ENCODE peak calls at places on chromosomes 11 and 22, in four cellular contexts. C is A549, A is GM12878, U is HepG2. P is an unnamed sample.

GRCh38 chr11:2772544-2773031 is 72.8 kb upstream of the KCNQ1OT1 start:
- DNase-seq in C (no peak), U (no peak), A (no peak), P (no peak)

GRCh38 chr22:24952837-24953293 is 349 bp downstream of the KIAA1671 start:
- DNase-seq in C (peak; percentile 67), A (no peak), U (peak; percentile 72), P (peak; percentile 84)

GRCh38 chr22:39204216-39204615 is 40.6 kb downstream of the PDGFB start:
- DNase-seq in A (no peak), C (no peak), U (no peak), P (no peak)

GRCh38 chr22:31436132-31436531 is 36.7 kb downstream of the DRG1 start:
- DNase-seq in A (no peak), U (no peak), C (no peak), P (no peak)

GRCh38 chr11:69352715-69353325 is 58.9 kb downstream of the MYEOV start:
- DNase-seq in C (peak; percentile 65), U (no peak), A (no peak), P (no peak)

GRCh38 chr11:11588243-11588642 is 33.6 kb downstream of the GALNT18 start:
- DNase-seq in A (no peak), U (no peak), C (no peak), P (no peak)

GRCh38 chr11:17498058-17498457 is 21.4 kb upstream of the ABCC8 start:
- DNase-seq in A (no peak), U (no peak), C (no peak), P (no peak)

GRCh38 chr11:86222081-86222480 is 22.5 kb upstream of the EED start:
- DNase-seq in A (no peak), U (no peak), C (no peak), P (no peak)

GRCh38 chr11:90407350-90407749 is 184.5 kb upstream of the CHORDC1 start:
- DNase-seq in A (no peak), U (no peak), C (no peak), P (no peak)

GRCh38 chr22:40628354-40629042 is 8.0 kb downstream of the MRTFA start:
- DNase-seq in C (no peak), A (peak; percentile 57), U (no peak), P (no peak)

GRCh38 chr11:17734418-17734911 is at the start of gene KCNC1:
- DNase-seq in U (no peak), A (no peak), C (peak; percentile 52), P (peak; percentile 93)

GRCh38 chr11:29343465-29344333 is 673.1 kb downstream of the KCNA4 start:
- DNase-seq in C (peak; percentile 72), A (no peak), U (peak; percentile 28), P (peak; percentile 36)

GRCh38 chr11:106077609-106078517 is at the start of gene AASDHPPT:
- DNase-seq in C (peak; percentile 59), A (no peak), U (peak; percentile 46), P (peak; percentile 24)

GRCh38 chr11:17541330-17541885 is 2.8 kb downstream of the USH1C start:
- DNase-seq in A (no peak), C (no peak), U (no peak), P (no peak)

GRCh38 chr11:77039491-77040400 is 5.5 kb downstream of the B3GNT6 start:
- DNase-seq in U (no peak), C (no peak), A (no peak), P (peak; percentile 81)

GRCh38 chr11:115191761-115192160 is 312.5 kb downstream of the CADM1 start:
- DNase-seq in C (no peak), U (peak; percentile 30), A (no peak), P (no peak)

GRCh38 chr11:117095301-117096139 is 2.7 kb downstream of the SIK3 start:
- DNase-seq in A (no peak), U (peak; percentile 82), C (no peak), P (no peak)

GRCh38 chr22:32325416-32325801 is 32.3 kb upstream of the RFPL3 start:
- DNase-seq in C (no peak), A (no peak), U (no peak), P (peak; percentile 78)

GRCh38 chr11:45881708-45882368 is 3.6 kb upstream of the MAPK8IP1 start:
- DNase-seq in U (no peak), A (no peak), C (no peak), P (peak; percentile 55)

GRCh38 chr11:69348414-69349235 is 54.7 kb downstream of the MYEOV start:
- DNase-seq in U (no peak), C (no peak), A (no peak), P (no peak)

GRCh38 chr22:28019881-28020861 is 101.1 kb upstream of the PITPNB start:
- DNase-seq in U (peak; percentile 30), A (no peak), C (peak; percentile 44), P (peak; percentile 89)

GRCh38 chr11:27116684-27117083 is 76.1 kb downstream of the BBOX1 start:
- DNase-seq in A (no peak), C (no peak), U (no peak), P (no peak)

GRCh38 chr11:57515332-57516060 is at the start of gene SLC43A1:
- DNase-seq in U (peak; percentile 46), A (no peak), C (no peak), P (peak; percentile 74)

GRCh38 chr11:2579315-2580060 is 120.3 kb downstream of the KCNQ1OT1 start:
- DNase-seq in U (no peak), C (no peak), A (no peak), P (peak; percentile 56)

GRCh38 chr22:19754701-19755144 is 5.9 kb upstream of the TBX1 start:
- DNase-seq in C (no peak), A (no peak), U (no peak), P (no peak)

GRCh38 chr22:49971232-49972162 is 10.9 kb downstream of the PIM3 start:
- DNase-seq in C (peak; percentile 84), A (no peak), U (no peak), P (peak; percentile 71)

GRCh38 chr11:27293500-27294417 is 69.3 kb downstream of the CCDC34 start:
- DNase-seq in A (no peak), C (no peak), U (peak; percentile 16), P (no peak)

GRCh38 chr11:72015511-72016061 is 16.9 kb downstream of the IL18BP start:
- DNase-seq in C (peak; percentile 49), U (peak; percentile 13), A (no peak), P (no peak)

GRCh38 chr11:113401718-113402117 is 14.1 kb downstream of the ANKK1 start:
- DNase-seq in C (peak; percentile 51), U (no peak), A (no peak), P (peak; percentile 91)

GRCh38 chr22:50325444-50326224 is 1.2 kb downstream of the DENND6B start:
- DNase-seq in C (no peak), A (no peak), U (no peak), P (no peak)

GRCh38 chr11:122413677-122414076 is 241.8 kb upstream of the UBASH3B start:
- DNase-seq in A (no peak), C (no peak), U (no peak), P (no peak)

GRCh38 chr11:77418155-77418980 is 55.5 kb downstream of the PAK1 start:
- DNase-seq in C (no peak), A (no peak), U (no peak), P (peak; percentile 22)

GRCh38 chr11:121494355-121495099 is 41.8 kb upstream of the SORL1-AS1 start:
- DNase-seq in A (peak; percentile 69), C (no peak), U (no peak), P (no peak)

GRCh38 chr11:62153087-62153395 is 29.2 kb downstream of the INCENP start:
- DNase-seq in U (no peak), C (no peak), A (no peak), P (no peak)

GRCh38 chr11:73366265-73366610 is 10.0 kb upstream of the RELT start:
- DNase-seq in A (no peak), C (no peak), U (no peak), P (no peak)

GRCh38 chr11:64343740-64344133 is 3.7 kb downstream of the CCDC88B start:
- DNase-seq in U (no peak), C (peak; percentile 52), A (no peak), P (peak; percentile 79)

GRCh38 chr11:64340671-64341335 is 799 bp downstream of the CCDC88B start:
- DNase-seq in U (no peak), C (no peak), A (no peak), P (peak; percentile 81)

GRCh38 chr11:64342869-64343739 is 3.1 kb downstream of the CCDC88B start:
- DNase-seq in C (no peak), A (no peak), U (no peak), P (peak; percentile 68)

GRCh38 chr11:64341429-64341828 is 1.4 kb downstream of the CCDC88B start:
- DNase-seq in A (no peak), U (no peak), C (no peak), P (no peak)

DNA sequence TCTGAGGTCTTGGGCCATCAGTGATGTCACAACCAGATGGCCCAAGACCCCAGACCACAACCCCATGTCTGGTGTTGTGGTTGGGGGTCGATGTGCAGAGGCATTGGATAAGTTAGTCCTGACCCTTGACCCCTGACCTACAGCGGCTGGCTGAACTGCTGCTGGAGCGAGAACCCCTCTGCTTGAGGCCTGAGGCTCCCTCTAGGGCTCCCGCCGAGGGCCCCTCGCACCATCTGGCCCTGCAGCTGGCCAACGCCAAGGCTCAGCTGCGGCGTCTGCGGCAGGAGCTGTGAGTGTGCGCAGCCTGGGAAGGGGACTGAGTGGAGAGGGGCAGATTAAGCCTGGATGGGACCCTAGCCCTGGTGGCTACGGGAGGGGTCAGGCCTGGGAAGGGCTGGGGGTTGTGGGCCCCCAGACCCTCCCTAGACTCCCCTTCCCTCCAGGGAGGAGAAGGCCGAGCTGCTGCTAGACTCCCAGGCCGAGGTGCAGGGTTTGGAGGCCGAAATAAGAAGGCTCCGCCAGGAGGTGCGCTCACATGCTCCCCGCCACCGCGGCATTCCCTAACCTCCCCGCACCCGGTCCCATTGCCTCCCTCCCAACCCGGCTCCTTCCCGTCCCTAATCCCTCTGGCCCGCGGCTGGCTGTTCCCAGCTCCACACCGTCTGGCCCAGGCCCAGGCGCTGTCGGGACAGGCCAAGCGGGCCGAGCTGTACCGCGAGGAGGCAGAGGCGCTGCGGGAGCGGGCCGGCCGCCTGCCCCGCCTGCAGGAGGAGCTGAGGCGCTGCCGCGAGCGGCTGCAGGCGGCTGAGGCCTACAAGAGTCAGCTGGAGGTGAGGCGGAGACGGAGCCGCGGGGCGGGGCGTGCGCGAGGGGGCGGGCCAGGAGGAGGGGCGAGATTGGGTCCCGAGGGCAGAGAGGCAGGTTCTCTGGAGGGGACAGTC is 2.1 kb downstream of the CCDC88B start:
- DNase-seq in A (no peak), U (peak; percentile 63), C (peak; percentile 93), P (peak; percentile 56)
- TF ChIP-seq PBX3 in A (no peak), U (no peak), C (peak; percentile 57), P (no peak)

GRCh38 chr11:95520361-95520760 is 269.2 kb downstream of the FAM76B start:
- DNase-seq in U (no peak), C (no peak), A (no peak), P (no peak)
- TF ChIP-seq PBX3 in U (no peak), C (no peak), A (no peak), P (no peak)

GRCh38 chr11:7060828-7061227 is 28.0 kb upstream of the RBMXL2 start:
- DNase-seq in A (no peak), C (no peak), U (no peak), P (no peak)
- TF ChIP-seq PBX3 in A (no peak), C (no peak), U (no peak), P (no peak)

GRCh38 chr22:46738961-46739870 is 1.2 kb upstream of the CERK start:
- DNase-seq in A (no peak), C (peak; percentile 89), U (peak; percentile 75), P (no peak)
- TF ChIP-seq PBX3 in A (no peak), C (no peak), U (no peak), P (no peak)